ENCODE peak calls at places on chromosomes 16 and 17, in seven cellular contexts. E is H9, J is mesenchymal stem cell, Q is IMR-90, B is neuronal stem cell, C is H1, Y is trophoblast cell. A is an unnamed sample.

GRCh38 chr17:3905017-3905486 is 11.2 kb downstream of the P2RX1 start:
- DNase-seq in E (no peak), J (no peak), Q (no peak), B (no peak), C (no peak), Y (no peak), A (no peak)

GRCh38 chr17:2500446-2500845 is 11.2 kb downstream of the METTL16 start:
- DNase-seq in E (no peak), J (no peak), Q (peak; percentile 32), B (no peak), C (no peak), Y (peak; percentile 71), A (no peak)

GRCh38 chr17:49435630-49436029 is 20.9 kb upstream of the PHB1 start:
- DNase-seq in E (no peak), J (no peak), Q (no peak), B (no peak), C (no peak), Y (no peak), A (no peak)

GRCh38 chr17:75416006-75416405 is 10.5 kb upstream of the GRB2 start:
- DNase-seq in E (no peak), J (no peak), Q (no peak), B (no peak), C (no peak), Y (no peak), A (no peak)

GRCh38 chr17:77374170-77374936 is 233.6 kb downstream of the SEC14L1 start:
- DNase-seq in E (peak; percentile 96), J (peak; percentile 94), Q (peak; percentile 86), B (peak; percentile 83), C (peak; percentile 59), Y (peak; percentile 76), A (peak; percentile 97)

GRCh38 chr17:79851461-79851817 is 12.2 kb upstream of the CBX4 start:
- DNase-seq in E (no peak), J (no peak), Q (no peak), B (no peak), C (no peak), Y (no peak), A (no peak)

GRCh38 chr16:50538411-50539052 is 9.7 kb upstream of the NKD1 start:
- DNase-seq in E (peak; percentile 27), J (no peak), Q (no peak), B (no peak), C (no peak), Y (peak; percentile 98), A (peak; percentile 56)

GRCh38 chr16:2149630-2150417 is 1.4 kb downstream of the RAB26 start:
- DNase-seq in E (peak; percentile 73), J (no peak), Q (no peak), B (no peak), C (no peak), Y (no peak), A (peak; percentile 70)

GRCh38 chr17:66313995-66314659 is 11.7 kb downstream of the PRKCA start:
- DNase-seq in E (no peak), J (no peak), Q (no peak), B (no peak), C (no peak), Y (no peak), A (no peak)

GRCh38 chr16:83561876-83562275 is 245.9 kb upstream of the HSBP1 start:
- DNase-seq in E (no peak), J (peak; percentile 42), Q (peak; percentile 40), B (peak; percentile 46), C (no peak), Y (peak; percentile 32), A (peak; percentile 35)

GRCh38 chr17:16171613-16172012 is 43.7 kb downstream of the NCOR1 start:
- DNase-seq in E (no peak), J (no peak), Q (peak; percentile 47), B (no peak), C (no peak), Y (no peak), A (no peak)

GRCh38 chr16:14427371-14427948 is 202.6 kb downstream of the PARN start:
- DNase-seq in E (no peak), J (peak; percentile 35), Q (peak; percentile 31), B (no peak), C (no peak), Y (no peak), A (no peak)
- H3K18ac ChIP-seq in E (no peak overlapping the region), J (no peak overlapping the region), Q (no peak overlapping the region), B (no peak overlapping the region), C (no peak overlapping the region), Y (no peak overlapping the region), A (no peak overlapping the region)

DNA sequence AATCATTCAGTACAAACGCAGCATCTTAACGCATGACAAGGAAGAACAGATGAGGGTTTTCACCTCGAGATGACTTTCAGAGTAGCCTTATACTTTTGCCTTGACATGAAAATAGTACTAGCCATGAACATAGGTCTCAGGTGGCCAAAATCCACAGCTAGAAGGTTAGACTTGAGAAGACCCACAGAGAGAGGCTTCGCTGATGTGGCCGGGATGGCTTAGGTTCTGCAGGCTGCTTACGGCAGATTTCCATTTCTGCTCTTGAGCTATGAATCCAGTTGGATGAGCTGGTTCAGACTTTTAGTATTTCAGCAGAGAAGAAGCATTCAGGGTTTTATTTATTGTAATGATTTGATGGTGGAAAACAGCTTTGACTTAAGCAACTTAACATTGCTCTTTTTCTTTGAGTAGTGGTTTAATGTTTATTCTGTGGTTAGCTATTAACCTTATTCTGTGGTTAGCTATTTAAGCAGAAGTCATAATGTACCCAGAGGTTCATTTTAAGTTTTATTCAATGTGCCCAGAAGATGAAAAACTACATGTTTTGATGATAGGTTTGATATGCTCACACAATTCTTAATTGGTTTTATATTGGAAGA is 7.6 kb downstream of the KRT24 start:
- DNase-seq in E (no peak), J (no peak), Q (no peak), B (no peak), C (no peak), Y (no peak), A (no peak)
- H3K18ac ChIP-seq in E (no peak overlapping the region), J (no peak overlapping the region), Q (no peak overlapping the region), B (no peak overlapping the region), C (no peak overlapping the region), Y (no peak overlapping the region), A (no peak overlapping the region)

GRCh38 chr17:73105448-73105847 is 13.0 kb upstream of the SLC39A11 start:
- DNase-seq in E (no peak), J (no peak), Q (no peak), B (no peak), C (no peak), Y (no peak), A (no peak)
- H3K18ac ChIP-seq in E (no peak overlapping the region), J (no peak overlapping the region), Q (no peak overlapping the region), B (no peak overlapping the region), C (no peak overlapping the region), Y (no peak overlapping the region), A (no peak overlapping the region)

DNA sequence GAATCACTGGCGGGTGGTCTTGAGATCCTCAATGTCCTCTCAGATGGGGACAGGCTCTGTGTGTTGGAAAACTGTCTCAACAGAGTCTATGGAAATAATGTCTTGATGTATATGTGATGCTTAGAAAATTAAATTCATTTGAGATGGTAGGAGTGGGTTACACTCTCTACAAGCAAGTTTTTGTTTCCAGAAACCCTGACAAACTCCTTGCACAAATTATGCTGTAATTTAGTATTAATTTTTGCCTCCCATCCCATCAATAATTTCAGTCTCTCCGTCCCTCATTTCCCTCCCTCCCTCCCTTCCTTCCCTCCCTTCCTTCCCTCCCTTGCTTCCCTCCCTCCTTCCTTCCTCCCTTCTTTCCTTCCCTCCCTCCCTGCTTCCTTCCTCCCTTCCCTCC is 488.0 kb upstream of the C16orf82 start:
- DNase-seq in E (no peak), J (no peak), Q (no peak), B (no peak), C (no peak), Y (no peak), A (no peak)
- H3K18ac ChIP-seq in E (no peak overlapping the region), J (no peak overlapping the region), Q (no peak overlapping the region), B (no peak overlapping the region), C (no peak overlapping the region), Y (no peak overlapping the region), A (no peak overlapping the region)

GRCh38 chr17:37050905-37051304 is 102.2 kb downstream of the AATF start:
- DNase-seq in E (no peak), J (no peak), Q (peak; percentile 17), B (no peak), C (no peak), Y (peak; percentile 44), A (peak; percentile 79)
- H3K18ac ChIP-seq in E (no peak overlapping the region), J (no peak overlapping the region), Q (no peak overlapping the region), B (no peak overlapping the region), C (no peak overlapping the region), Y (no peak overlapping the region), A (no peak overlapping the region)

GRCh38 chr16:3536851-3537250 is 36.0 kb downstream of the CLUAP1 start:
- DNase-seq in E (no peak), J (no peak), Q (peak; percentile 2), B (no peak), C (no peak), Y (no peak), A (no peak)
- H3K18ac ChIP-seq in E (no peak overlapping the region), J (no peak overlapping the region), Q (peak overlapping the region; percentile 59), B (no peak overlapping the region), C (no peak overlapping the region), Y (no peak overlapping the region), A (no peak overlapping the region)

DNA sequence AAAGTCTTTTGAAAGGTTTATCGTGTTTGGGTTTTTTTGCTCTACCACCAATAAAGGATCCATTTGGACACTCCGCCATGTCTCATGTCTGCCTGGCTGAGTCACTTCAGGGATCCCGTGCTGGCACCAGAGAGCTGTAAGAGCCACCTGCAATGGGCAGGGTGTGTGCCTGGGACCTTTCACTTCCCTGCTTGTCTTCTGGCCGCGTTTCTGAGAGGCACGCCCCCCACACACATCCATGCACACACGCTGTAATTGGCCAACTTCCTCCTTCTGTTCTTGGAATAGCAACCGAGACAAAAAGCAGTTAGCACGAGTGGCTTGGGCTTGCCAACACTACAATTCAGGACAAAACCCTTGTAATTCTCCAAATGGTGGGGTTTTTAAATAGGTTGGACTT is 9.8 kb upstream of the SOST start:
- DNase-seq in E (no peak), J (no peak), Q (no peak), B (no peak), C (no peak), Y (peak; percentile 21), A (no peak)
- H3K18ac ChIP-seq in E (no peak overlapping the region), J (no peak overlapping the region), Q (no peak overlapping the region), B (no peak overlapping the region), C (no peak overlapping the region), Y (no peak overlapping the region), A (no peak overlapping the region)

DNA sequence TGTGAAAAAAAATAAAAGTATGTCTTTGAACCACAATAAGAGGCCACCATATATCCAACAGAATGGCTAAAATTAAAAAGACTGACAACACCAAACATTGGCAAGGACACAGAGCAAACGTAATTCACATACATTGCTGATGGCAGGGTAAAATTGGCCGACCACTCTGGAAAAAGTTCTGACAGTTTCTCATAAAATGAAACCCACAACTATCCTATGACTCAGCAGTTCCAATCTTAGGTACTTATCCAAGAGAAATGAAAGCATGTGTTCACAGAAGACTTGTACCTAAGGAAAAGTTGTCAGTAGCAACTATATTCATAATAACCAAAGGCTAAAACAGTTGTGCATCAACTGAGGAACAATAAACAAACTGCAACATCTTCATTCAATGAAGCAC is 357.3 kb upstream of the XYLT1 start:
- DNase-seq in E (no peak), J (no peak), Q (peak; percentile 90), B (no peak), C (no peak), Y (no peak), A (no peak)
- H3K18ac ChIP-seq in E (no peak overlapping the region), J (no peak overlapping the region), Q (no peak overlapping the region), B (no peak overlapping the region), C (no peak overlapping the region), Y (no peak overlapping the region), A (no peak overlapping the region)

GRCh38 chr17:10318540-10318939 is 54.3 kb downstream of the MYH13 start:
- DNase-seq in E (no peak), J (no peak), Q (no peak), B (no peak), C (no peak), Y (no peak), A (no peak)
- H3K18ac ChIP-seq in E (no peak overlapping the region), J (no peak overlapping the region), Q (no peak overlapping the region), B (no peak overlapping the region), C (no peak overlapping the region), Y (no peak overlapping the region), A (no peak overlapping the region)

A was measured in mesendoderm.